ENCODE peak calls at places on chromosomes 13 and 19, in four cellular contexts. One of them, this sample, is unnamed.

GRCh38 chr19:32041681-32042292 is 303.6 kb upstream of the ZNF507 start:
- DNase-seq in SIG-M5: no peak
- DNase-seq in stimulated activated CD4-positive, alpha-beta T cell treated with anti-CD3 and anti-CD28 coated beads, Interleukin-2, amount 100 ng/mL, for 48 hours: peak
- DNase-seq in NCI-H1105: no peak
- DNase-seq in this sample: peak

GRCh38 chr13:93226065-93226622 is 463 bp upstream of the GPC6 start:
- DNase-seq in SIG-M5: no peak
- DNase-seq in stimulated activated CD4-positive, alpha-beta T cell treated with anti-CD3 and anti-CD28 coated beads, Interleukin-2, amount 100 ng/mL, for 48 hours: no peak
- DNase-seq in NCI-H1105: no peak
- DNase-seq in this sample: no peak

GRCh38 chr13:99311137-99311536 is 3.9 kb upstream of the GPR183 start:
- DNase-seq in SIG-M5: no peak
- DNase-seq in stimulated activated CD4-positive, alpha-beta T cell treated with anti-CD3 and anti-CD28 coated beads, Interleukin-2, amount 100 ng/mL, for 48 hours: no peak
- DNase-seq in NCI-H1105: no peak
- DNase-seq in this sample: no peak

GRCh38 chr13:111204438-111205177 is 89.5 kb downstream of the ARHGEF7 start:
- DNase-seq in SIG-M5: no peak
- DNase-seq in stimulated activated CD4-positive, alpha-beta T cell treated with anti-CD3 and anti-CD28 coated beads, Interleukin-2, amount 100 ng/mL, for 48 hours: no peak
- DNase-seq in NCI-H1105: no peak
- DNase-seq in this sample: no peak

GRCh38 chr13:113074401-113074800 is 31.2 kb upstream of the F7 start:
- DNase-seq in SIG-M5: no peak
- DNase-seq in stimulated activated CD4-positive, alpha-beta T cell treated with anti-CD3 and anti-CD28 coated beads, Interleukin-2, amount 100 ng/mL, for 48 hours: no peak
- DNase-seq in NCI-H1105: no peak
- DNase-seq in this sample: no peak

GRCh38 chr13:25233861-25234260 is 53.4 kb downstream of the MTMR6 start:
- DNase-seq in SIG-M5: no peak
- DNase-seq in stimulated activated CD4-positive, alpha-beta T cell treated with anti-CD3 and anti-CD28 coated beads, Interleukin-2, amount 100 ng/mL, for 48 hours: no peak
- DNase-seq in NCI-H1105: no peak
- DNase-seq in this sample: no peak

GRCh38 chr19:46678110-46678732 is 17.2 kb upstream of the DACT3 start:
- DNase-seq in SIG-M5: no peak
- DNase-seq in stimulated activated CD4-positive, alpha-beta T cell treated with anti-CD3 and anti-CD28 coated beads, Interleukin-2, amount 100 ng/mL, for 48 hours: peak
- DNase-seq in NCI-H1105: no peak
- DNase-seq in this sample: peak

GRCh38 chr19:973726-974563 is 10.2 kb upstream of the WDR18 start:
- DNase-seq in SIG-M5: no peak
- DNase-seq in stimulated activated CD4-positive, alpha-beta T cell treated with anti-CD3 and anti-CD28 coated beads, Interleukin-2, amount 100 ng/mL, for 48 hours: no peak
- DNase-seq in NCI-H1105: no peak
- DNase-seq in this sample: no peak

GRCh38 chr13:93450226-93450625 is 223.6 kb downstream of the GPC6 start:
- DNase-seq in SIG-M5: no peak
- DNase-seq in stimulated activated CD4-positive, alpha-beta T cell treated with anti-CD3 and anti-CD28 coated beads, Interleukin-2, amount 100 ng/mL, for 48 hours: no peak
- DNase-seq in NCI-H1105: no peak
- DNase-seq in this sample: no peak